ENCODE peak calls at places on chromosomes 4 and X, in four cellular contexts. R is CD8-positive, alpha-beta T cell; T is neural crest cell; H is fibroblast of mammary gland. A is an unnamed sample.

GRCh38 chr4:127479031-127479622 is 153.6 kb upstream of the INTU start:
- DNase-seq in R (no peak), T (peak), H (peak), A (no peak)

GRCh38 chr4:73864365-73864764 is 4.8 kb upstream of the CXCL1 start:
- DNase-seq in R (no peak), T (no peak), H (no peak), A (peak)

GRCh38 chr4:89534356-89534755 is 226.8 kb upstream of the GPRIN3 start:
- DNase-seq in R (no peak), T (no peak), H (no peak), A (no peak)

GRCh38 chr4:39754309-39754708 is 56.4 kb downstream of the UBE2K start:
- DNase-seq in R (no peak), T (no peak), H (no peak), A (no peak)

GRCh38 chrX:153468008-153468580 is 2.3 kb downstream of the HAUS7 start:
- DNase-seq in R (no peak), T (no peak), H (no peak), A (no peak)

GRCh38 chr4:157079441-157079840 is 3.5 kb downstream of the GLRB start:
- DNase-seq in R (no peak), T (no peak), H (no peak), A (no peak)

GRCh38 chrX:120769576-120770341 is 105.9 kb downstream of the CT47B1 start:
- DNase-seq in R (no peak), T (no peak), H (peak), A (peak)

GRCh38 chrX:153828723-153829548 is 1.4 kb downstream of the PDZD4 start:
- DNase-seq in R (no peak), T (no peak), H (no peak), A (no peak)

GRCh38 chr4:2962614-2963184 is 507 bp downstream of the NOP14 start:
- DNase-seq in R (no peak), T (peak), H (peak), A (peak)

GRCh38 chr4:37675587-37676290 is 10.4 kb downstream of the RELL1 start:
- DNase-seq in R (no peak), T (no peak), H (no peak), A (no peak)

GRCh38 chrX:136250191-136251041 is 784 bp downstream of the MAP7D3 start:
- DNase-seq in R (peak), T (no peak), H (peak), A (peak)

GRCh38 chr4:100984901-100985300 is 362.4 kb downstream of the PPP3CA start:
- DNase-seq in R (no peak), T (no peak), H (peak), A (no peak)

DNA sequence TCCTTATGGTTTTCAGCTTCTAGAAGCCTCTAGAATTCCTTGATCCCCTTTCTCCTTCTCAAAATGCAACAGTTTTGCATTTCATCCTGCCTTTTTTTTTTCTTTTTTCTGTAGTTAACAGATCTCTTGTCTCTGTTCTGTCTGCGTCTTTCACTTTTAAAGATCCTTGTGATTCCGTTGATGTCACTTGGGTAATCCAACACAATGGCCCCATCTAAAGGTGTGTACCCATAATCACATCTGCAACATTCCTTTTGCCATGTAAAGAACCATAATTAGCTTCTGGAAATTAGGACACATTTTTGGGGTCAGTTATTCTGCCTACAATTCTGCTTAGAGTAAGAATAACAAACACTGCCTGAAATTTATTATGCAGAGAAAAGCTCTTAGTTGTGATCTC is 1180.9 kb upstream of the ADGRL3 start:
- DNase-seq in R (no peak), T (no peak), H (no peak), A (no peak)
- TF ChIP-seq CTCF in R (no peak), T (no peak), H (no peak), A (no peak)

GRCh38 chr4:143713556-143714289 is 13.2 kb upstream of the FREM3 start:
- DNase-seq in R (no peak), T (no peak), H (no peak), A (no peak)

GRCh38 chr4:143714290-143714625 is 13.8 kb upstream of the FREM3 start:
- DNase-seq in R (no peak), T (no peak), H (no peak), A (no peak)

DNA sequence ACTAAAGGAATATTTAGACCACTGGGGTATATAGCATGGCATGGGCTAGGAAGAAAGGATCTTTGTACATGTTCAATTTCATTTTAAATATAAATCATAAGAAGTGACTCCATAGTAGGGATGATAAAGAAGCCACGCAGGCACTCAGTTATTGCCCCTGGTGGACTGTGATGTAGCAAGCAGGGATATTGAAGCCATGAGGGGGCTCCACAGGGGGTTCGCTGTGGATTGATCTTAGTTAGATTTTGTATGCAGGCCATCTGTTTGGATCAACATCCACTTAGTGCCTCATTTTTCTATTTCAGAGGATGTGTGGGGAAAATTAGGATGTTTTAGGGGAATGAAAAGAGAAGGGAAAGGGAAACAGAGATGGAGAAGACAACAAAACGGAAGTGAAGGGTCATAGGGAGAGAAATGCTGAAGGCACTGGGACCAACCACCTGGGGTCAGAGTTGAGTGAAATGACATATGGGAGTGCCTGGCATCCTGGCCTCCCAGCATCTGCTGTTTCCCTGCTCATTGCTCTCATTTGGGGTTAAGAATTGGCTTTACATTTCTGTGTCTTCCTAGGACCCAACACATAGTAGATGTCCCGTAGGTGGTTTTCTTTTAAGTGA is 11.2 kb upstream of the FREM3 start:
- DNase-seq in R (no peak), T (no peak), H (no peak), A (no peak)
- TF ChIP-seq CTCF in R (no peak), T (no peak), H (no peak), A (no peak)

DNA sequence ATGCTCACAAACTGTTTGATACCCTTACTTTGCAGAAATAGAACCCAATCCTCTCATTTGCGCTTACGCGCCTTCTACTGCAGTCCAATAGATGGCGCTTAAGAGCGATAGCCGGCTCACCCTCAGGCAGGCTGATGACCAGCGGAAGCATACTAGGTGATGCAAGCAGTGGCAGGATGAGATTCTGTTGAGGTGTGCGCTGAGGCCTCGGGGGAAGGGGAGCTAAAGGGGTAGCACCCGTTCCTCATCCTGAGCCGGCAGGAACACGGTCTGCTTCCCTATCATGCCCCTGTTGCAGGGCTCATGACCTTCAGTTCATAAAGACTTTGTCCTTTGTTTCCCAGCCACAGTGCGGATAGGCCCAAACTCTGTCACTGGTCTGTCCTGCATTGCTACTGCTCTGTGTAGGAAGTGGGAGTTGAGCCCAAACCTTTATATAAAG is 628.9 kb downstream of the TLL1 start:
- DNase-seq in R (no peak), T (peak), H (peak), A (no peak)
- TF ChIP-seq CTCF in R (no peak), T (peak), H (peak), A (no peak)

GRCh38 chr4:163679189-163679588 is 184.7 kb downstream of the TMA16 start:
- DNase-seq in R (no peak), T (no peak), H (peak), A (peak)
- TF ChIP-seq CTCF in R (no peak), T (peak), H (peak), A (no peak)

GRCh38 chr4:185512516-185512915 is 22.8 kb downstream of the PDLIM3 start:
- DNase-seq in R (no peak), T (no peak), H (peak), A (no peak)
- TF ChIP-seq CTCF in R (no peak), T (no peak), H (no peak), A (no peak)

GRCh38 chr4:76952631-76953587 is 3.4 kb downstream of the SEPTIN11 start:
- DNase-seq in R (no peak), T (no peak), H (peak), A (no peak)

GRCh38 chr4:76952071-76952470 is 2.5 kb downstream of the SEPTIN11 start:
- DNase-seq in R (no peak), T (no peak), H (no peak), A (no peak)

GRCh38 chr4:76950052-76950845 is 697 bp downstream of the SEPTIN11 start:
- DNase-seq in R (peak), T (peak), H (peak), A (peak)

GRCh38 chr4:76950846-76951321 is 1.3 kb downstream of the SEPTIN11 start:
- DNase-seq in R (peak), T (no peak), H (peak), A (no peak)

DNA sequence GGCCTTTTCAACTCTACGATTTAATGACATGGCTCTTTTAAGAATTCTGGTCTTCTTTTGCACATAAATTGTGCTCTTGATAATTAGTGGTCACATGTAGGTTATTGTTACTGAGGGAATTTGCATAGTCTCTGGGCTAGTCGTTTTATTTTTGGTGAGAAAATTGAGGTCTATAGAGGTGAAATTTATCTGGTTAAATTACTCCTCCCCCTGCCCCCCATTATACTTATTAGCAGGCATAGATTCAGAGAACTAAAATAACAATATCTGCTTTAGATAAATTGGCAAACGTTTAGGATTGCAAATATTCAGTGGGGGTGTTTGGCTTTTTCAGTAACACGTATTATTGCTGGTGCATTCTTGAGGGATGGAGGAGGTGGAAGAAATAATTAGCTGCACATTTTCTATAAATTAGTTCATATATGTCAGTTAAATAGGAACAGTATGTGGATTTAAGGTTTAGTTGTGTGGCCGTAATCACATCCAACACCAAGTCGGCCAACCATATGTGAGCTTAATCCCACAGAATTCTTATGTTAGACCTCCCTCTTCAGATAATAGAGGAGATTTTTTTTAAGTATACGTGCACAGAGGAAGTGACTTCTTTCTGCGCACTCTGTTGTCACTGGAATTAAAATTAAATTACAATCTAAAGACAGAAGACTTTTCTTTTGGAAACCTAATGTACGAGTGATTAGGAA is 1.9 kb downstream of the SEPTIN11 start:
- DNase-seq in R (no peak), T (no peak), H (no peak), A (no peak)
- TF ChIP-seq CTCF in R (no peak), T (no peak), H (no peak), A (no peak)

GRCh38 chr4:148790246-148790645 is 348.0 kb upstream of the NR3C2 start:
- DNase-seq in R (no peak), T (no peak), H (no peak), A (no peak)

GRCh38 chr4:148786699-148787098 is 344.5 kb upstream of the NR3C2 start:
- DNase-seq in R (no peak), T (no peak), H (no peak), A (no peak)

GRCh38 chr4:148787285-148787684 is 345.1 kb upstream of the NR3C2 start:
- DNase-seq in R (no peak), T (no peak), H (no peak), A (no peak)

GRCh38 chr4:148790691-148791090 is 348.5 kb upstream of the NR3C2 start:
- DNase-seq in R (no peak), T (no peak), H (peak), A (peak)

DNA sequence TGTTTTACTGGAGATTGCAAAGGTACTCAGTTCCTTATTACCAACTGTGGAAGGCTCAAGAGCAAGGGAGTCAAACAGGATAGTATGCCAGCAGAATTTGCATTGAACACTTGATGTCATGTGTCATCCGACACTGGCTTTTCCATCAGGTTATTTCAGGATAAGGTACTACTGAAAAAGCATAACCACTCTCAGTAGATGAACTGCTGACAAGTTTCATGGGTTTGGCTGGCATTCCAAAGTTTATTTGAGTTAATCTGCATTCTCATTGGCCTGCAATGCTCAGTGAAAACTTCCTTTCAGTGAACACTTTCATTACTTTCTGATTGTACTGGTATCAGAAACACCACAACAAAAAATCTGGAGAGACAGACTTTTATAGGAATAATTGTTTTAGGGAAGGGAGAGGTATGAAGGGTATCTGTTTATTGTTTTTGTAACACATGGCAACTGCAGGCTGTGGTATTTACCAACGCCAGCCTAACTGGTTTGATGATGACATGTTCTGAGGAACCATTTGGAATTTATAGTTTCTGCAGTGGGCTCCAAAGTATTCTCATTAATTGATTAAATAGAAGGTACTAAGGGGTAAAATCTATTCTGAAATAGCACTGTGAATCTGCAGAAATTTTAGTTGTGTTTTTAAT is 345.7 kb upstream of the NR3C2 start:
- DNase-seq in R (no peak), T (no peak), H (no peak), A (no peak)
- TF ChIP-seq CTCF in R (no peak), T (no peak), H (no peak), A (no peak)